ENCODE peak calls at places on chromosome 19, in six cellular contexts. B is HAP-1; C is endothelial cell of umbilical vein; N is thoracic aorta; D is tibial nerve; I is effector memory CD4-positive, alpha-beta T cell. T is an unnamed sample. For H3K9me3, the result is how much of the 10 kb centered on the place peaks cover.

GRCh38 chr19:12970070-12970820 is 869 bp downstream of the DAND5 start:
- DNase-seq in B (no peak), C (no peak), N (no peak), D (no peak), I (no peak), T (no peak)

GRCh38 chr19:14758816-14759215 is 19.5 kb downstream of the ADGRE2 start:
- DNase-seq in B (no peak), C (no peak), N (no peak), D (no peak), I (no peak), T (no peak)

GRCh38 chr19:38683393-38684077 is 36.1 kb downstream of the ACTN4 start:
- DNase-seq in B (peak), C (peak), N (no peak), D (no peak), I (peak), T (peak)

GRCh38 chr19:11296264-11296663 is 304 bp downstream of the TSPAN16 start:
- DNase-seq in B (no peak), C (no peak), N (no peak), D (peak), I (no peak), T (no peak)

GRCh38 chr19:19599190-19599535 is 19.3 kb downstream of the PBX4 start:
- DNase-seq in B (no peak), C (no peak), N (no peak), D (no peak), I (no peak), T (no peak)

GRCh38 chr19:13505761-13506549 is at the start of gene CACNA1A:
- DNase-seq in B (peak), C (no peak), N (no peak), D (no peak), I (no peak), T (no peak)

GRCh38 chr19:18287836-18288772 is 6.7 kb upstream of the JUND start:
- DNase-seq in B (no peak), C (no peak), N (no peak), D (no peak), I (no peak), T (no peak)

GRCh38 chr19:56660381-56661105 is 11.0 kb downstream of the ZNF835 start:
- DNase-seq in B (no peak), C (no peak), N (no peak), D (no peak), I (no peak), T (no peak)

GRCh38 chr19:4913996-4914735 is 4.9 kb downstream of the UHRF1 start:
- DNase-seq in B (peak), C (no peak), N (no peak), D (no peak), I (peak), T (no peak)

GRCh38 chr19:16496613-16496983 is 404 bp downstream of the C19orf44 start:
- DNase-seq in B (no peak), C (no peak), N (peak), D (no peak), I (no peak), T (no peak)

GRCh38 chr19:49071860-49072547 is 495 bp downstream of the KCNA7 start:
- DNase-seq in B (peak), C (no peak), N (no peak), D (no peak), I (no peak), T (no peak)

GRCh38 chr19:5718579-5719273 is 1.2 kb downstream of the LONP1 start:
- DNase-seq in B (peak), C (peak), N (no peak), D (no peak), I (no peak), T (no peak)

GRCh38 chr19:39428309-39429112 is 7.2 kb downstream of the RPS16 start:
- DNase-seq in B (peak), C (peak), N (no peak), D (no peak), I (no peak), T (no peak)

GRCh38 chr19:49133621-49134454 is 14.5 kb downstream of the PPFIA3 start:
- DNase-seq in B (no peak), C (peak), N (no peak), D (no peak), I (no peak), T (no peak)

GRCh38 chr19:47891923-47892666 is 6.0 kb upstream of the SULT2A1 start:
- DNase-seq in B (no peak), C (peak), N (no peak), D (no peak), I (no peak), T (no peak)

GRCh38 chr19:41584260-41584810 is 8.4 kb downstream of the CEACAM21 start:
- DNase-seq in B (no peak), C (no peak), N (no peak), D (no peak), I (no peak), T (no peak)

GRCh38 chr19:17654993-17655392 is 33.2 kb downstream of the UNC13A start:
- DNase-seq in B (peak), C (no peak), N (no peak), D (no peak), I (no peak), T (no peak)

GRCh38 chr19:16070366-16070990 is 5.8 kb upstream of the TPM4 start:
- DNase-seq in B (no peak), C (peak), N (peak), D (no peak), I (peak), T (peak)

GRCh38 chr19:41691268-41691970 is 3.3 kb upstream of the CEACAM7 start:
- DNase-seq in B (peak), C (peak), N (no peak), D (no peak), I (no peak), T (peak)

GRCh38 chr19:46303345-46303701 is 6.5 kb downstream of the HIF3A start:
- DNase-seq in B (no peak), C (no peak), N (no peak), D (no peak), I (no peak), T (no peak)
- H3K9me3 ChIP-seq in B (under half), C (under half), N (under half), D (under half), I (under half), T (under half)

DNA sequence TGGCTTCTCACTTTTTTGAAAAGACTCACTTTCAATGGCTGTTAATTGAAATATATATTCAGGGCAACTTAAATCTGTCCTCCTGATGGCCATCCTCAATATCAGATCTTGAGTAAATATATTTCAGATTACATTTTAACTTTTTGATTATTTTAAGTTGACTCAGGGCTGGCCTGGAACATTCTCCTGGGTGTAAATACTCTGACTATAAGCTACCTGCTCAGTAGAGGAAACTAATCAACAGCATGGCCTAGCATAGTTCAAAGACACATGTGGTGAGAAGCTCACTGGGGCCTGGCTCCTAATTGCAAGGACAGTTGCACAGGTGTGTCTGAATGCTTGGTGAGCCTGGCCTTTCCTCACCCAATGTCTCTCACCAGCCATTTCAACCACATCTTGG is 5.5 kb upstream of the ZNF726 start:
- DNase-seq in B (no peak), C (no peak), N (no peak), D (no peak), I (no peak), T (no peak)
- H3K9me3 ChIP-seq in B (under half), C (under half), N (under half), D (under half), I (under half), T (under half)

GRCh38 chr19:32674959-32675719 is at the start of gene ANKRD27:
- DNase-seq in B (peak), C (peak), N (peak), D (peak), I (peak), T (peak)
- H3K9me3 ChIP-seq in B (under half), C (under half), N (under half), D (under half), I (under half), T (under half)

DNA sequence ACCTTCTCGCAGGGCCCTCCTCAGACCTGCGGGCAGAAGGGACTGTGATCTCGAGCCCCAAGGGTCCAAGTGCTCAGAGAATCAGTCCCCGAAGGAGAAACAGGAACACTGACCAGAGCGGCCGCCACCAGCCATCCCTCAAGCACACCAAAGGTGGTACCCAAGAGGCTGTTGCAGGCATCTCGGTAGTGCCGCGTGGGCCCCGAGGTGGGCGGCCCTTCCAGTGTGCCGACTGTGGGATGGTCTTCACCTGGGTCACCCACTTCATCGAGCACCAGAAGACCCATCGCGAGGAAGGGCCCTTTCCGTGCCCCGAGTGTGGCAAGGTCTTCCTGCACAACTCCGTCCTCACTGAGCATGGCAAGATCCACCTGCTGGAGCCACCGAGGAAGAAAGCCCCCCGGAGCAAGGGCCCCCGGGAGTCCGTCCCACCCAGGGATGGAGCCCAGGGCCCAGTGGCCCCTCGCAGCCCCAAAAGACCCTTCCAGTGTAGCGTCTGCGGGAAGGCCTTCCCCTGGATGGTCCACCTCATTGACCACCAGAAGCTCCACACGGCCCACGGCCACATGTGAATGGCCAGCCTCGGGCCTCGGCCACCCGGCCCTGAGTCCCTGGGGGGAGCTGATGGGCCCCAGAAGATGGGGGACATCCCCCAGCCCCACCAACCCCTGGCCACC is 5.5 kb upstream of the ZNF135 start:
- DNase-seq in B (no peak), C (no peak), N (no peak), D (no peak), I (no peak), T (no peak)
- H3K9me3 ChIP-seq in B (under half), C (under half), N (under half), D (under half), I (under half), T (under half)

DNA sequence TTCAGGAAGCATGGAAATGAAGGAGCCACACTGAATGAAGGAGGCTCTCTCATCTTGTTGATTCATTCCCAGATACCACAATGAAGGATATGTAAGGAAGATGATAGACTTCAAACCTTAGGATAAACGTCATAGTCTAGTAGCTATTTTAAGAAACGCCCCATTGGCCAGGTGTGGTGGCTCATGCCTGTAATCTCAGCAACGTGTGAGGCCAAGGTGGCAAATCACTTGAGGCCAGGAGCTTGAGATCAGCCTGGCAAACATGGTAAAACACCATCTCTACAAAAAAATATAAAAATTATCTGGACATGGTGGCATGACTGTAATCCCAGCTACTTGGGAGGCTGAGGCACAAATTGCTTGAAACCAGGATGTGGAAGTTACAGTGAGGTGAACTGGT is 17.1 kb upstream of the ZNF841 start:
- DNase-seq in B (no peak), C (no peak), N (no peak), D (no peak), I (no peak), T (no peak)
- H3K9me3 ChIP-seq in B (under half), C (under half), N (half or more), D (half or more), I (half or more), T (half or more)

T was measured in T-helper 17 cell.